ENCODE peak calls at places on chromosome 13, in four cellular contexts. N, A, V and E are unnamed samples.

GRCh38 chr13:30111810-30112209 is 195.5 kb downstream of the KATNAL1 start:
- DNase-seq in N (no peak), V (no peak), A (no peak), E (peak; percentile 20)

GRCh38 chr13:110528371-110528770 is 33.2 kb downstream of the RAB20 start:
- DNase-seq in N (no peak), V (no peak), A (no peak), E (no peak)

GRCh38 chr13:41634407-41634806 is 177.1 kb downstream of the RGCC start:
- DNase-seq in A (no peak), N (no peak), V (no peak), E (no peak)

GRCh38 chr13:48356750-48357149 is 53.2 kb downstream of the RB1 start:
- DNase-seq in V (no peak), N (no peak), A (no peak), E (no peak)

GRCh38 chr13:28820099-28821051 is at the start of gene MTUS2:
- DNase-seq in V (no peak), A (peak; percentile 31), N (peak; percentile 77), E (no peak)

GRCh38 chr13:41691276-41691675 is 233.9 kb downstream of the RGCC start:
- DNase-seq in A (no peak), V (no peak), N (no peak), E (no peak)

GRCh38 chr13:50081899-50082425 is 66.7 kb downstream of the KCNRG start:
- DNase-seq in V (peak; percentile 92), N (peak; percentile 98), A (peak; percentile 97), E (peak; percentile 96)

GRCh38 chr13:59643239-59643865 is 520.4 kb downstream of the DIAPH3 start:
- DNase-seq in N (no peak), V (no peak), A (no peak), E (peak; percentile 5)

GRCh38 chr13:107900775-107901174 is 314.6 kb downstream of the LIG4 start:
- DNase-seq in V (no peak), N (no peak), A (peak; percentile 73), E (no peak)

GRCh38 chr13:106534844-106535551 is 464 bp downstream of the EFNB2 start:
- DNase-seq in N (peak; percentile 76), V (no peak), A (no peak), E (no peak)

GRCh38 chr13:40503026-40503425 is 163.4 kb downstream of the FOXO1 start:
- DNase-seq in V (no peak), N (no peak), A (no peak), E (no peak)

GRCh38 chr13:85638265-85638664 is 161.0 kb downstream of the SLITRK6 start:
- DNase-seq in N (no peak), V (no peak), A (no peak), E (no peak)

GRCh38 chr13:60520902-60521563 is 124.0 kb downstream of the TDRD3 start:
- DNase-seq in A (no peak), N (no peak), V (no peak), E (no peak)

GRCh38 chr13:73496711-73497110 is 437.9 kb downstream of the KLF5 start:
- DNase-seq in N (no peak), A (no peak), V (no peak), E (no peak)

GRCh38 chr13:74871671-74872070 is 610.3 kb downstream of the TBC1D4 start:
- DNase-seq in A (no peak), V (no peak), N (no peak), E (no peak)

GRCh38 chr13:99144306-99144705 is 56.3 kb upstream of the UBAC2 start:
- DNase-seq in A (no peak), V (no peak), N (no peak), E (no peak)

GRCh38 chr13:19597523-19597922 is 35.9 kb upstream of the MPHOSPH8 start:
- DNase-seq in V (no peak), N (no peak), A (no peak), E (no peak)

GRCh38 chr13:21074601-21075302 is 13.4 kb upstream of the LATS2 start:
- DNase-seq in V (no peak), A (no peak), N (peak; percentile 46), E (no peak)

GRCh38 chr13:31413531-31413930 is 213.8 kb downstream of the B3GLCT start:
- DNase-seq in A (no peak), V (no peak), N (no peak), E (no peak)

GRCh38 chr13:90839061-90839460 is 508.4 kb upstream of the MIR17HG start:
- DNase-seq in V (no peak), A (no peak), N (no peak), E (no peak)

GRCh38 chr13:48741377-48741776 is 87.6 kb downstream of the CYSLTR2 start:
- DNase-seq in N (no peak), V (no peak), A (no peak), E (no peak)

GRCh38 chr13:59531571-59532091 is 632.1 kb downstream of the DIAPH3 start:
- DNase-seq in N (peak; percentile 50), V (peak; percentile 35), A (peak; percentile 79), E (peak; percentile 3)

GRCh38 chr13:41317243-41317642 is 6.2 kb downstream of the NAA16 start:
- DNase-seq in V (no peak), N (no peak), A (no peak), E (no peak)

GRCh38 chr13:86572115-86572514 is 772.9 kb upstream of the SLITRK6 start:
- DNase-seq in V (no peak), N (no peak), A (no peak), E (no peak)

GRCh38 chr13:91809161-91809560 is 410.7 kb downstream of the GPC5 start:
- DNase-seq in V (no peak), A (no peak), N (no peak), E (no peak)

GRCh38 chr13:110559429-110559943 is 2.0 kb downstream of the RAB20 start:
- DNase-seq in A (no peak), V (no peak), N (no peak), E (no peak)

GRCh38 chr13:20487927-20488326 is 37.7 kb downstream of the CRYL1 start:
- DNase-seq in V (no peak), A (no peak), N (no peak), E (no peak)

GRCh38 chr13:104816716-104817115 is 1718.7 kb downstream of the EFNB2 start:
- DNase-seq in N (no peak), A (no peak), V (no peak), E (no peak)

GRCh38 chr13:98143601-98144500 is 957 bp downstream of the FARP1 start:
- DNase-seq in N (no peak), V (no peak), A (no peak), E (no peak)

GRCh38 chr13:42266464-42266863 is 5.5 kb upstream of the AKAP11 start:
- DNase-seq in A (no peak), V (no peak), N (no peak), E (no peak)

GRCh38 chr13:110092869-110093268 is 214.1 kb downstream of the COL4A1 start:
- DNase-seq in N (no peak), A (no peak), V (no peak), E (no peak)

GRCh38 chr13:101511766-101512165 is 59.3 kb downstream of the ITGBL1 start:
- DNase-seq in A (no peak), V (no peak), N (no peak), E (no peak)

GRCh38 chr13:104571161-104571889 is 1505.1 kb upstream of the SLC10A2 start:
- DNase-seq in A (peak; percentile 0), V (peak; percentile 58), N (peak; percentile 71), E (peak; percentile 16)

GRCh38 chr13:74203576-74203975 is 69.4 kb upstream of the KLF12 start:
- DNase-seq in N (no peak), A (no peak), V (no peak), E (no peak)

GRCh38 chr13:33642374-33643065 is 175.4 kb upstream of the RFC3 start:
- DNase-seq in A (no peak), N (no peak), V (no peak), E (peak; percentile 99)

GRCh38 chr13:112161441-112162301 is 94.7 kb downstream of the SOX1 start:
- DNase-seq in V (peak; percentile 77), A (no peak), N (peak; percentile 71), E (peak; percentile 10)

GRCh38 chr13:94224670-94225069 is 254.8 kb downstream of the DCT start:
- DNase-seq in N (no peak), A (no peak), V (no peak), E (peak; percentile 5)

GRCh38 chr13:113426591-113426986 is 26.7 kb downstream of the ADPRHL1 start:
- DNase-seq in V (no peak), N (no peak), A (no peak), E (no peak)

GRCh38 chr13:113428871-113429607 is 24.2 kb downstream of the ADPRHL1 start:
- DNase-seq in A (no peak), V (no peak), N (no peak), E (no peak)

GRCh38 chr13:113428469-113428865 is 24.8 kb downstream of the ADPRHL1 start:
- DNase-seq in A (no peak), N (no peak), V (no peak), E (no peak)

GRCh38 chr13:113425931-113426590 is 27.2 kb downstream of the ADPRHL1 start:
- DNase-seq in N (no peak), A (no peak), V (no peak), E (no peak)

GRCh38 chr13:113427562-113428468 is 25.5 kb downstream of the ADPRHL1 start:
- DNase-seq in A (no peak), V (no peak), N (no peak), E (no peak)
- TF ChIP-seq ZNF274 in A (no peak), V (no peak), N (no peak), E (no peak)

GRCh38 chr13:102643656-102644055 is 46.9 kb downstream of the TPP2 start:
- DNase-seq in N (no peak), A (no peak), V (no peak), E (no peak)

GRCh38 chr13:102645701-102646100 is 48.9 kb downstream of the TPP2 start:
- DNase-seq in V (no peak), N (no peak), A (no peak), E (no peak)

GRCh38 chr13:102638741-102639140 is 42.0 kb downstream of the TPP2 start:
- DNase-seq in N (no peak), V (no peak), A (no peak), E (no peak)

GRCh38 chr13:102642029-102642428 is 45.2 kb downstream of the TPP2 start:
- DNase-seq in V (no peak), N (no peak), A (no peak), E (no peak)

GRCh38 chr13:102642475-102642874 is 45.7 kb downstream of the TPP2 start:
- DNase-seq in V (no peak), N (no peak), A (no peak), E (no peak)
- TF ChIP-seq ZNF274 in V (no peak), N (no peak), A (no peak), E (no peak)

DNA sequence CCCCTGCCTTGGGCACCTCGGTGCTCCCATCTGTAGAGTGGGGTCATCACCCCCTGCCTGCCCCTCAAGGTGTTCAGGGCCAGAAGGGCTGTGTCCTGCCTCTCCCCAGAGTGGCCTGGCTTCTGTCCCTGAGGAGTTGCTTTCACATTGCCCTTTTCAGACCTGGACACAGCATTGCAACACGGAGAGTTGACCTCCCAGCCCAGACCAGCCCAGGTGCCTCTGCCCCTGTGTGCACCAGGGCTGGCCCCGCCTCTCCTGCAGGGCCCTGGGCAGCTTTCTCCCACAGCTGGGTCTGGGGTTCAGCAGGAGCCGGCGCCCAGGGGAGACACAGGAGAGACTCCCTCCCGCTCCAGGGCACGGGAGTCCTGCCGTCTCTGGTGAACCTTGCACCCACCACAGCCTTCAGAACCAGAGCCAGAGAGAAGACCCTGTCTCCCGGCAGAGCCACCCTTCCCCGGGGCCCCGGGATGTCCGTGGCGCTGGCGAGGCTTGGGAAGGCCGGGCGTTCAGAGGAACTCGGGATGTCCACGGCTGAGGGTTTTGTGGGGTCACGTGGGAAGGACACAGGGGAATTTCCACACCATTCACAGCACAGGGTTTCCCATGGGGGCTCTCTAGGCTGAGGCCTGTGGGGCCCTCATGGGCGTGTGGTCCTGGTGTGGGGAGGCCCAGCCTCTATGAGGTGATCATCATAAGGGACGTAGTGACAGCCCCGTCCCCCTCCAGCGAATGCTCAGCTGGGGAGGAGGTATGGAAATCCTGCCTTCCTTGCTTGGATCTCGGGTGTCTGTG is 23.2 kb downstream of the C13orf46 start:
- DNase-seq in A (no peak), V (no peak), N (no peak), E (no peak)
- TF ChIP-seq ZNF274 in A (no peak), V (no peak), N (no peak), E (no peak)

GRCh38 chr13:100304241-100304640 is 215.3 kb downstream of the PCCA start:
- DNase-seq in A (no peak), V (no peak), N (no peak), E (no peak)
- TF ChIP-seq ZNF274 in A (no peak), V (no peak), N (no peak), E (no peak)